ENCODE peak calls at places on chromosomes 5 and 9, in nine cellular contexts. N is GM12892, Y is IMR-90, B is gastrocnemius medialis, K is stomach, E is H54, U is A549, R is transverse colon, T is uterus. H is an unnamed sample.

GRCh38 chr9:114883709-114884108 is 46.7 kb downstream of the TNFSF8 start:
- DNase-seq in E (no peak), T (no peak), B (no peak), N (no peak), R (no peak), Y (no peak), K (no peak), U (no peak), H (no peak)

GRCh38 chr5:125189451-125190051 is 443.1 kb upstream of the ZNF608 start:
- DNase-seq in R (no peak), U (no peak), T (no peak), N (no peak), K (no peak), B (no peak), Y (peak; percentile 65), E (no peak), H (no peak)

GRCh38 chr5:82793808-82794419 is 283.3 kb downstream of the TMEM167A start:
- DNase-seq in N (no peak), U (peak; percentile 11), E (peak; percentile 4), Y (peak; percentile 20), R (peak; percentile 35), T (no peak), B (no peak), K (peak; percentile 29), H (no peak)

GRCh38 chr5:55820488-55820887 is 30.7 kb upstream of the IL31RA start:
- DNase-seq in N (no peak), E (no peak), B (no peak), Y (peak; percentile 1), R (no peak), T (no peak), U (no peak), K (no peak), H (no peak)

GRCh38 chr9:6759114-6759977 is 1.6 kb downstream of the KDM4C start:
- DNase-seq in U (peak; percentile 38), R (peak; percentile 29), E (peak; percentile 58), N (no peak), T (no peak), Y (peak; percentile 82), B (no peak), K (peak; percentile 28), H (peak; percentile 55)

GRCh38 chr9:78563269-78563668 is 266.3 kb downstream of the PSAT1 start:
- DNase-seq in Y (no peak), T (no peak), K (no peak), B (no peak), R (no peak), U (no peak), N (no peak), E (no peak), H (no peak)

GRCh38 chr5:5486122-5486521 is 63.6 kb downstream of the ICE1 start:
- DNase-seq in U (no peak), N (no peak), R (no peak), K (no peak), T (no peak), Y (no peak), E (no peak), B (no peak), H (no peak)

GRCh38 chr5:170571331-170571731 is 67.5 kb downstream of the KCNIP1 start:
- DNase-seq in B (no peak), U (peak; percentile 57), Y (peak; percentile 52), N (no peak), E (peak; percentile 76), R (no peak), T (no peak), K (no peak), H (no peak)

GRCh38 chr5:94791787-94792186 is 173.3 kb downstream of the SLF1 start:
- DNase-seq in B (no peak), E (no peak), Y (no peak), U (no peak), T (no peak), R (no peak), K (no peak), N (no peak), H (peak; percentile 10)

GRCh38 chr5:135075621-135076585 is 41.9 kb upstream of the PITX1 start:
- DNase-seq in B (no peak), Y (peak; percentile 53), U (no peak), K (no peak), R (no peak), T (no peak), E (peak; percentile 78), N (no peak), H (no peak)

GRCh38 chr9:124752967-124753366 is 18.1 kb downstream of the NR6A1 start:
- DNase-seq in T (no peak), N (no peak), K (no peak), B (no peak), R (no peak), E (peak; percentile 58), Y (peak; percentile 82), U (no peak), H (no peak)

GRCh38 chr5:9325549-9325948 is 220.3 kb downstream of the SEMA5A start:
- DNase-seq in U (no peak), B (no peak), R (no peak), N (no peak), Y (no peak), K (no peak), T (no peak), E (no peak), H (no peak)

GRCh38 chr5:83265318-83265717 is 188.0 kb downstream of the XRCC4 start:
- DNase-seq in B (no peak), K (peak; percentile 53), U (no peak), Y (peak; percentile 43), T (no peak), N (no peak), E (no peak), R (no peak), H (no peak)

GRCh38 chr5:55734658-55735057 is 3.2 kb upstream of the DDX4 start:
- DNase-seq in R (no peak), K (no peak), N (no peak), U (no peak), B (no peak), E (no peak), T (no peak), Y (no peak), H (no peak)

GRCh38 chr5:156715287-156715686 is 134.8 kb upstream of the PPP1R2B start:
- DNase-seq in B (no peak), T (no peak), N (no peak), K (no peak), U (no peak), E (no peak), R (no peak), Y (no peak), H (no peak)

DNA sequence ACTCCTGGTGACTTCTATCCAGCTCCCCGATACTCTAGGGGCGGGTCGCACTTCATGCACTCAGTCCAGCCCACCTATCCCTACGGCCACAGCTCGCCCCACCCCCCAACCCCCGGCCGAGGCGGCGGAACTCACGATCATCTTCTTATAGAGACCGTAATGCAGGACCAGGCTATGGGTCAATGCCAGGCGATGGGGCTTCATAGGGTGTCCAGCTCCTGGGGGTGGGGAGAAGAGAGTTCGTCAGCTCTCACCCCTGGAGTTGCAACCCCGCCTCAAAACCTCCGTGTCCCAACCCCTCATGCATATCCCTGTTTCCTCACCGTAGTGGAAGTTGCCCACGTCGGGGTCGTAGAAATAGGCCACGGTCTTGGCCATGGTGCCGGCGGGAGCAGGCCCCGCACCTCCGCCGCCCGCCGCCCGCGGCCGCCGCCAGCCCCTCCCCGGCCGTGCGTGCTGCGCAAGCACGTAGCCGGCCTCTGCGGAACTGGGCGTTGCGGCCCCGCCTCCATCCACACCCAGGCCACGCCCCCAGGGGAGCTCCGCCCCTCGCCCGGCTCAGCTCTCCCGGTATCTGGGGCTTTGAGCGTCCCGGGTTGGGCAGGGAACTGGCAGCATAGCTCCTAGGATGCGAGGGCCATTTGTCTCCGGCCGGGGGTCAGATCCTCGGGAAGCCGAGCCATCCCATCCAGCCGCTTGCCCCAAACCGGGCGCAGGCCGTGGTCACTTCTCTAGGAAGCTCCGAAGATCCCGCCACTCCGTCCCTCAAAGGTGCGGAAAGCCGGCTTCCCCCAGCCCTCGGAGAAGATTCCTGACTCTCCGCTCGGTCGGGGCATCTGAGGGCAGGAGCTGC is at the start of the genes HDAC3 and RELL2:
- DNase-seq in Y (peak; percentile 83), N (peak; percentile 92), B (peak; percentile 91), R (peak; percentile 97), K (peak; percentile 96), T (peak; percentile 92), U (peak; percentile 93), E (peak; percentile 94), H (peak; percentile 97)
- TF ChIP-seq POLR2A in Y (peak; percentile 80), N (peak; percentile 69), B (peak; percentile 95), R (peak; percentile 63), K (no peak), T (peak; percentile 88), U (peak; percentile 94), E (peak; percentile 94), H (peak; percentile 89)

DNA sequence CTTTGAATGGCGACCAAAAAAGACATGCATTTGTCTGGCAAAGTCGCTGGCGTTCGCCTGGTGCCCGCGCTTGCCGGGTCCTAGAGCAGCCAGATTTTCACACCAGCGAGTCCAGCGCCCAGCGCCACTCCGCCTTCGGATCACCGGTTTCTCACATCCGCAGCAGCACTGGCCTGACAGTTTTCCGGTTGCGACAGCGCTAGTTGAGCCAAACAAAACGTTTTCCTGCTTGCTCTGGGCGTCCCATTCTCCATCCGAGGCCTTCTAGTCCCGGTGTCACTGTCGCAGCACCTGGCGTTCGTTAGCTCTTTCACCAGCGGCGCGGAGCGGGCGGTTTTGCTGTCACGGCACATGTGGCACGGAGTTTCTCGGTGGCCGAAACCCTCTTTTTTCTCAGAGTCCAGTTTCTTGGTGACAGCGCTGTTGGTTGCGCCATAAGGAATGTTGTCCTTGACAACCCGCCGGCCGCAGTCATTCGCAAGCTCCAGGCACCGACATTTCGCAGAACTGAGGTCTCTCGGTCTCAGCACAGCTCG is 48.0 kb downstream of the ANXA2R start:
- DNase-seq in R (peak; percentile 80), N (no peak), E (peak; percentile 56), T (peak; percentile 80), K (peak; percentile 68), Y (peak; percentile 88), U (peak; percentile 57), B (peak; percentile 74), H (peak; percentile 78)
- TF ChIP-seq POLR2A in R (peak; percentile 85), N (peak; percentile 84), E (peak; percentile 65), T (peak; percentile 14), K (no peak), Y (peak; percentile 78), U (peak; percentile 7), B (peak; percentile 79), H (peak; percentile 66)

GRCh38 chr9:110064721-110065252 is 143.2 kb downstream of the C9orf152 start:
- DNase-seq in E (no peak), Y (no peak), N (no peak), B (no peak), R (no peak), T (no peak), K (no peak), U (no peak), H (no peak)
- TF ChIP-seq POLR2A in E (no peak), Y (no peak), N (no peak), B (no peak), R (no peak), T (no peak), K (no peak), U (no peak), H (no peak)

DNA sequence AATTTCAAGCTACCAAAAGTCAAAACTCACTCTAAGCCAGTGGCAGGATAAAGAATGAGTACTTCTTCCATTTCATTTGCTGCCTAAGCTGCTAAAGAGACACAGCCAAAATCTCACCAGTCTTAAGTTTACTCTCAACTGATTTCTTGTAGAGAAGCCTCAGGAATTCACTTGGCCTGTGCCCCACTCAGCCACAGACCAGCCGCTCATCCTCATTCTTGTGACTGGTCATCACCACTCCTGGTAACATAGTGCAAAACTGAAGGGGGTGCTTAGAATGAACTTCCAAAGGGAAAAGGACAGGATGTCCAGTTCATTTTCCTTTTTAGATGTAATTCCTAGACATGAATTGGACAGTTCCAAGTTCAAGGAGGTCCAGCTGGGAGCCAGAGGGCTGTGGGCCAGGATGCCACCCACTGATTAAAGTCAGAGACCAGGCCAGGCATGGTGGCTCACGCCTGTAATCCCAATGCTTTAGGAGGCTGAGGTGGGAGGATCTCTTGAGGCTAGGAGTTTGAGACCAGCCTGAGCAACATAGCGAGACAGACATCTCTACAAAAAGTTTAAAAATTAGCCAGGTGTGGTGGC is 72.7 kb upstream of the RANBP3L start:
- DNase-seq in Y (peak; percentile 48), R (no peak), N (no peak), T (no peak), B (peak; percentile 25), U (no peak), E (peak; percentile 18), K (no peak), H (no peak)
- TF ChIP-seq POLR2A in Y (no peak), R (no peak), N (no peak), T (no peak), B (no peak), U (no peak), E (no peak), K (no peak), H (no peak)